ENCODE peak calls at places on chromosomes 3 and 15, in seven cellular contexts. L is tibial nerve, U is cardiac muscle cell, G is lower lobe of right lung, Q is upper lobe of right lung, Z is dorsolateral prefrontal cortex, K is RWPE1. I is an unnamed sample.

GRCh38 chr3:62755285-62755684 is 119.9 kb downstream of the CADPS start:
- DNase-seq in L (no peak), U (no peak), G (no peak), Q (no peak), Z (no peak), K (peak), I (no peak)

GRCh38 chr3:107845355-107846281 is 245.2 kb downstream of the CD47 start:
- DNase-seq in L (no peak), U (no peak), G (no peak), Q (no peak), Z (no peak), K (peak), I (no peak)

GRCh38 chr15:64842099-64842940 is 605 bp downstream of the PLEKHO2 start:
- DNase-seq in L (peak), U (peak), G (no peak), Q (no peak), Z (no peak), K (peak), I (no peak)

GRCh38 chr15:71072423-71072822 is 42.8 kb upstream of the THSD4 start:
- DNase-seq in L (no peak), U (no peak), G (no peak), Q (no peak), Z (no peak), K (no peak), I (no peak)

GRCh38 chr3:12929801-12930200 is 88.4 kb upstream of the RPL32 start:
- DNase-seq in L (no peak), U (no peak), G (no peak), Q (no peak), Z (no peak), K (no peak), I (no peak)

GRCh38 chr15:51649659-51650521 is 27.3 kb upstream of the DMXL2 start:
- DNase-seq in L (peak), U (peak), G (no peak), Q (no peak), Z (no peak), K (peak), I (peak)

GRCh38 chr3:133896002-133896761 is 500 bp upstream of the RAB6B start:
- DNase-seq in L (no peak), U (peak), G (peak), Q (no peak), Z (no peak), K (no peak), I (no peak)

GRCh38 chr3:81426826-81427565 is 334.4 kb downstream of the GBE1 start:
- DNase-seq in L (no peak), U (no peak), G (no peak), Q (no peak), Z (no peak), K (no peak), I (no peak)

GRCh38 chr3:129441215-129441614 is 1.2 kb downstream of the IFT122 start:
- DNase-seq in L (no peak), U (no peak), G (no peak), Q (no peak), Z (no peak), K (peak), I (no peak)

GRCh38 chr3:170240671-170241070 is 18.4 kb downstream of the PRKCI start:
- DNase-seq in L (no peak), U (no peak), G (no peak), Q (no peak), Z (no peak), K (no peak), I (no peak)

GRCh38 chr15:77224352-77224751 is 153.4 kb upstream of the TSPAN3 start:
- DNase-seq in L (no peak), U (no peak), G (no peak), Q (no peak), Z (no peak), K (no peak), I (no peak)

GRCh38 chr15:59553879-59554735 is 57.5 kb upstream of the GCNT3 start:
- DNase-seq in L (no peak), U (no peak), G (no peak), Q (no peak), Z (no peak), K (peak), I (no peak)

GRCh38 chr3:63918321-63918720 is 6.1 kb upstream of the SCAANT1 start:
- DNase-seq in L (no peak), U (no peak), G (no peak), Q (no peak), Z (no peak), K (no peak), I (no peak)

GRCh38 chr3:72761410-72761809 is 86.8 kb downstream of the SHQ1 start:
- DNase-seq in L (no peak), U (no peak), G (no peak), Q (no peak), Z (no peak), K (no peak), I (no peak)

GRCh38 chr3:52523386-52524257 is 10.0 kb downstream of the NT5DC2 start:
- DNase-seq in L (no peak), U (no peak), G (peak), Q (peak), Z (no peak), K (no peak), I (no peak)

GRCh38 chr3:196237203-196237602 is 20.9 kb downstream of the SLC51A start:
- DNase-seq in L (no peak), U (no peak), G (no peak), Q (no peak), Z (no peak), K (no peak), I (no peak)

GRCh38 chr15:98626153-98626552 is 22.2 kb upstream of the IGF1R start:
- DNase-seq in L (no peak), U (no peak), G (no peak), Q (no peak), Z (no peak), K (peak), I (no peak)

GRCh38 chr3:122929576-122930365 is 97.8 kb downstream of the SEMA5B start:
- DNase-seq in L (no peak), U (no peak), G (no peak), Q (no peak), Z (no peak), K (no peak), I (no peak)

GRCh38 chr3:15266510-15267376 is 60.7 kb downstream of the CAPN7 start:
- DNase-seq in L (no peak), U (no peak), G (no peak), Q (no peak), Z (no peak), K (no peak), I (no peak)

GRCh38 chr3:133159498-133160475 is 121.6 kb downstream of the TMEM108 start:
- DNase-seq in L (no peak), U (no peak), G (no peak), Q (no peak), Z (no peak), K (no peak), I (no peak)

GRCh38 chr3:44048196-44048924 is 193.3 kb upstream of the TOPAZ1 start:
- DNase-seq in L (no peak), U (no peak), G (no peak), Q (no peak), Z (no peak), K (no peak), I (no peak)

GRCh38 chr3:43349759-43350158 is 63.4 kb downstream of the SNRK start:
- DNase-seq in L (no peak), U (no peak), G (no peak), Q (no peak), Z (no peak), K (no peak), I (no peak)

GRCh38 chr3:190446492-190447301 is 3.0 kb downstream of the TMEM207 start:
- DNase-seq in L (no peak), U (no peak), G (no peak), Q (no peak), Z (no peak), K (no peak), I (no peak)

GRCh38 chr3:113908133-113908532 is 39.7 kb upstream of the ZDHHC23 start:
- DNase-seq in L (no peak), U (no peak), G (no peak), Q (no peak), Z (no peak), K (no peak), I (no peak)

GRCh38 chr3:13223574-13224237 is 150.5 kb upstream of the IQSEC1 start:
- DNase-seq in L (no peak), U (no peak), G (no peak), Q (no peak), Z (no peak), K (no peak), I (no peak)

GRCh38 chr15:28935316-28935715 is 49.5 kb downstream of the APBA2 start:
- DNase-seq in L (no peak), U (peak), G (no peak), Q (peak), Z (no peak), K (no peak), I (no peak)

GRCh38 chr3:16864610-16865313 is 20.0 kb upstream of the PLCL2 start:
- DNase-seq in L (no peak), U (no peak), G (no peak), Q (no peak), Z (no peak), K (no peak), I (no peak)

GRCh38 chr3:197174927-197175326 is 123.5 kb downstream of the DLG1 start:
- DNase-seq in L (no peak), U (no peak), G (no peak), Q (no peak), Z (no peak), K (no peak), I (no peak)

GRCh38 chr3:134796313-134797079 is 1.4 kb downstream of the EPHB1 start:
- DNase-seq in L (no peak), U (peak), G (no peak), Q (no peak), Z (no peak), K (no peak), I (no peak)

GRCh38 chr3:37981348-37981664 is 9.3 kb upstream of the VILL start:
- DNase-seq in L (no peak), U (no peak), G (no peak), Q (no peak), Z (no peak), K (no peak), I (no peak)

GRCh38 chr3:32814371-32814770 is 3.4 kb upstream of the TRIM71 start:
- DNase-seq in L (no peak), U (no peak), G (no peak), Q (no peak), Z (no peak), K (no peak), I (no peak)

GRCh38 chr3:98786364-98786930 is 23.3 kb downstream of the ST3GAL6 start:
- DNase-seq in L (no peak), U (no peak), G (no peak), Q (no peak), Z (no peak), K (no peak), I (no peak)

GRCh38 chr3:33658971-33659848 is 58.8 kb downstream of the CLASP2 start:
- DNase-seq in L (peak), U (peak), G (peak), Q (peak), Z (peak), K (no peak), I (peak)

GRCh38 chr3:69319652-69320051 is 66.2 kb downstream of the FRMD4B start:
- DNase-seq in L (no peak), U (no peak), G (no peak), Q (no peak), Z (no peak), K (no peak), I (no peak)

GRCh38 chr15:45638641-45639040 is 3.8 kb downstream of the SQOR start:
- DNase-seq in L (no peak), U (no peak), G (no peak), Q (no peak), Z (no peak), K (no peak), I (no peak)
- H3K27ac ChIP-seq in L (peak), U (no peak), G (peak), Q (peak), Z (no peak), K (peak), I (no peak)

GRCh38 chr15:82878325-82878724 is 68.9 kb downstream of the WHAMM start:
- DNase-seq in L (no peak), U (no peak), G (no peak), Q (no peak), Z (no peak), K (no peak), I (no peak)

GRCh38 chr15:82875411-82876003 is 66.1 kb downstream of the WHAMM start:
- DNase-seq in L (no peak), U (no peak), G (no peak), Q (no peak), Z (no peak), K (peak), I (no peak)

GRCh38 chr15:82880704-82881103 is 71.3 kb downstream of the WHAMM start:
- DNase-seq in L (no peak), U (no peak), G (no peak), Q (no peak), Z (no peak), K (no peak), I (no peak)

GRCh38 chr15:82874961-82875360 is 65.5 kb downstream of the WHAMM start:
- DNase-seq in L (no peak), U (no peak), G (no peak), Q (no peak), Z (no peak), K (no peak), I (no peak)

DNA sequence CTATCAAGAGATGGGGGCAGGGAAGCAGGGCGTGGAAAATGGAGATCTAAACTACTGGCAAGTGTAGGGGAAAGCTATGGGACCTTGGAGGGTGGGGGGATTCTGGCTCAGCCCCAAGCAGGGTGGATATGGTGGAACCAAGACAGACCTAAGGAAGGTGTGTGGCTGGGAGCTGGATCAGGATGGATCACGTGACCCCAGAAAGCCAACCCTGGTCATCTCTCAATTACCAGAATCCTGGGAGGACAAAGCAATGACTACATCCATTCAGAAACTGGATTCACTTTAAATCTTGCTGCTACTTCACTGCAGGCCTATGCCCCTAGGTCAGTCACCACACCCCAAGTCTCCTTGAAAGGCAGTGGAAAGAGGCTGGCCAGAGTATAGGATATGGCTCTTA is 68.4 kb downstream of the WHAMM start:
- DNase-seq in L (no peak), U (no peak), G (no peak), Q (no peak), Z (no peak), K (no peak), I (no peak)
- H3K27ac ChIP-seq in L (no peak), U (no peak), G (no peak), Q (no peak), Z (no peak), K (no peak), I (no peak)

DNA sequence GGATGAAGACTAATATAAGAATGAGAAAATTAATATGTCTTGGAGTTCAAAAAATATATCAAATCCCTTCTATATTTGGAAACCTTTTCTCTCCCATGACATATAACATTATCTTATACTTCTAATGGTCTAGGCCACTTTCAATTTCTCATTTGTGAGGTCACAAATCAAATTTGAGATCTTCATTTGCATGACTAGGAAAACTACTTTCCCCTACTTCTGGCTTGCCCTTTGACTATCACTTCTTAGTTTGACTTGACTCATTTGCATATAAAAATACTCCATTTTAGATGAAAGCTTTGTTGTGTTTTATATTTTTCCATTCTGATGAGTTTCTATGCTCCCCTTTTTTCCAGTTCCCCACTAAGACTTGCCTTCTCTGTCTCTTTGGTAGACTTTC is 598.6 kb upstream of the TBL1XR1 start:
- DNase-seq in L (no peak), U (no peak), G (no peak), Q (no peak), Z (no peak), K (no peak), I (no peak)
- H3K27ac ChIP-seq in L (no peak), U (no peak), G (no peak), Q (no peak), Z (no peak), K (no peak), I (no peak)

GRCh38 chr15:40238927-40239591 is at the start of gene PAK6:
- DNase-seq in L (no peak), U (peak), G (peak), Q (peak), Z (peak), K (peak), I (no peak)
- H3K27ac ChIP-seq in L (no peak), U (no peak), G (no peak), Q (no peak), Z (peak), K (peak), I (no peak)

GRCh38 chr15:75705854-75706681 is 6.6 kb downstream of the CSPG4 start:
- DNase-seq in L (no peak), U (peak), G (no peak), Q (no peak), Z (no peak), K (no peak), I (no peak)

GRCh38 chr15:75704263-75704615 is 8.4 kb downstream of the CSPG4 start:
- DNase-seq in L (no peak), U (no peak), G (no peak), Q (no peak), Z (no peak), K (no peak), I (no peak)

GRCh38 chr15:75704618-75705017 is 8.0 kb downstream of the CSPG4 start:
- DNase-seq in L (no peak), U (no peak), G (no peak), Q (no peak), Z (no peak), K (no peak), I (no peak)

GRCh38 chr15:75698399-75698747 is 14.3 kb downstream of the CSPG4 start:
- DNase-seq in L (no peak), U (no peak), G (no peak), Q (no peak), Z (no peak), K (no peak), I (no peak)

GRCh38 chr15:75702431-75702830 is 10.2 kb downstream of the CSPG4 start:
- DNase-seq in L (no peak), U (no peak), G (no peak), Q (no peak), Z (no peak), K (no peak), I (no peak)
- H3K27ac ChIP-seq in L (peak), U (peak), G (no peak), Q (no peak), Z (no peak), K (peak), I (peak)

GRCh38 chr3:71395927-71396695 is 187.4 kb downstream of the FOXP1 start:
- DNase-seq in L (peak), U (no peak), G (no peak), Q (no peak), Z (no peak), K (no peak), I (no peak)
- H3K27ac ChIP-seq in L (no peak), U (no peak), G (peak), Q (peak), Z (no peak), K (no peak), I (no peak)

DNA sequence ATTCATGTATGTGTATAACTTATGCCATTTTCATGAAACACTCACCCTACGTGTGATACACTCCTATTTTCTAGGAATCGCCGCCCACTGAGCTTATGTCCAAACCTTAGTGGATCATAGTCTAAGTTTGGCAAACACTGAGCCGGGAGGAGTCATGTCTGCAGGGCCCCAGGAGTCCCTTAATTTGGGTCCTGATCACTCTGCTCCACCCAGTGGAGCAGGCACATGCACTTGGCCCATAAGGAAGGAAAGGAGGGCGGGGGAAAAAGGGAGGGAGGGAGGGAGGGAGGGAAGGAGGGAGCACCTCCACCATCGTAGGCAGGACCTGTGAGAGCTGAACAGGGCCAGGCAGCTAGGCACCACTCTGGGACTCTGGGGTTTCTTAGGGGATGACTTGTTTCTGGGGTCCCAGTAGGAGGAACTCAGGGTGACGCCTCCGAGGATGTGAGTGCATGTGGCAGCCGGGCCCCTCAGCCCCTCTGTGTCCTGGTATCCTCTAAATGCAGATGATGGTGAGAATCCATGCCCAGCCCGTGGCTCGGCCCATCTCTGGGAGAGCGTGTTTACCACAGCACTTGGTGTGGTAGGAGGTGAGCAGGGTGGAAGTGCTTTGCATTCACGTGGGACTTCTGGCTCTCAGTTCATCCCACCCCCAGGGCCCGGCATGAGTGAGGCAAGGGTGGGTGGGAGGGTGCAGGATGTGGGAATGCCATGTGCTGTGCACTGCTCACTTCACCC is 109.4 kb downstream of the KLF13 start:
- DNase-seq in L (no peak), U (no peak), G (no peak), Q (no peak), Z (no peak), K (peak), I (no peak)
- H3K27ac ChIP-seq in L (peak), U (no peak), G (peak), Q (peak), Z (no peak), K (peak), I (no peak)

DNA sequence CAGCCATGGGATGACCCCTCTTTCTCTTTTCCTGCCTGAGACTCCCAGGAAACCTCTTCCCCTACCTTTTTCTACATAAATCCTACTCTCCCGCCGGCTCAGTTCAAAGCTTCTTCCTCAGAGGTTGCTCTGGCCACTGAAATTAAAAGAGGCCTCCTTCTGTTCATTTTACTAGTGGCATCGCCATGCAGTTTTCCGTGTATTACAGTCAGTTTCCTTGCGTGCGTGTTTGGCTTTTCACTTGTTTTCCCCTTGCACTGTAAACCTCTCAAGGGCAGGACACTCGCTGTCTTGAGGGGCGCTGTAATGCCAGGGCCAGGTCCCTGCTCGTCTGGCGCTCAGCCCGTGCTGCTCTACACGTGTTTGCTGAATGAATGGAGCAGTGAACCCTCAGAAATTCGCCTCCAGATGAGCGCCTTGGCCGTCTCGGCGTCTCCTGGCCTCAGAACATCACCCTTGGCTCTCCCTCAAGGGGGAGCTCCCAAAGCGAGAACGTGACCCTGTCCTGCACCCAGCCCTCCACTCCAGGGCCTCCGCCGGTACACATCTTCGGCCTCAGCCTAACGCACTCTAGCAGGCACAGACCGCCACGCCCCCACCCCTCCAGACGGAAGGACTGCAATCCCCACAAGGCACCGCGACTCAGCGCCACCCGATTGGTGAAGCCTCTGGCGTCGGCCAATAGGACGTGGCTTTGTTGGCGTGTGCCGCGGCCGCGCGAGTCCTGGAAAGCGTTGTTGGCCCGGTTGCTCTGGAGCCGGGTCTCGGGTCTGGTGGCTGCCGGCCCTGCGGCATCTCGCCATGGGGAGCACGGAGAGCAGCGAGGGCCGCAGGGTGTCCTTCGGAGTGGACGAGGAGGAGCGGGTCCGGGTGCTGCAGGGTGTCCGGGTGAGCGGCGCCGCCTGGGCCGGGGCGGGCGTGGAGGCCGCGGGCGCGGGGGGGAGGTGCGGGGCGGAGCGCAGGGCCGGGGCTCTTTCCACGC is at the start of gene CHCHD6:
- DNase-seq in L (peak), U (peak), G (peak), Q (peak), Z (peak), K (peak), I (peak)
- H3K27ac ChIP-seq in L (peak), U (no peak), G (peak), Q (no peak), Z (no peak), K (no peak), I (peak)